ENCODE peak calls at places on chromosomes 11 and 22, in nine cellular contexts. G is activated CD4-positive, alpha-beta T cell treated with anti-CD3 and anti-CD28 coated beads for 24 hours; M is iris pigment epithelial cell; Q is EL; X is ELR; W is MV-4-11; J is hippocampal formation; N is cardiac fibroblast; E is stomach. Z is an unnamed sample.

GRCh38 chr11:44446341-44446712 is 119.1 kb upstream of the CD82 start:
- DNase-seq in E (peak), X (no peak), W (no peak), J (no peak), M (no peak), Q (no peak), G (no peak), N (no peak), Z (no peak)

GRCh38 chr11:12864316-12865156 is 144.6 kb upstream of the RASSF10 start:
- DNase-seq in M (peak), W (peak), X (peak), E (peak), J (no peak), Q (peak), N (peak), G (no peak), Z (peak)

GRCh38 chr22:39472570-39473556 is 16.1 kb downstream of the MGAT3 start:
- DNase-seq in Q (no peak), J (no peak), E (peak), G (no peak), W (no peak), X (no peak), N (peak), M (peak), Z (no peak)

GRCh38 chr11:88604255-88604654 is 266.7 kb upstream of the CTSC start:
- DNase-seq in X (peak), G (no peak), E (no peak), J (no peak), Q (peak), N (peak), W (no peak), M (peak), Z (peak)

GRCh38 chr11:128480665-128481064 is 106.7 kb downstream of the ETS1 start:
- DNase-seq in J (no peak), G (no peak), W (no peak), Q (no peak), X (no peak), E (no peak), M (no peak), N (no peak), Z (no peak)

GRCh38 chr11:5280582-5281102 is 10.9 kb upstream of the HBE1 start:
- DNase-seq in X (peak), Q (peak), E (peak), J (no peak), W (peak), M (peak), G (no peak), N (peak), Z (peak)

GRCh38 chr11:17443423-17443822 is 33.2 kb downstream of the ABCC8 start:
- DNase-seq in G (no peak), N (no peak), X (no peak), W (no peak), Q (no peak), M (no peak), E (no peak), J (no peak), Z (no peak)

GRCh38 chr11:42237701-42238235 is 778.3 kb upstream of the LRRC4C start:
- DNase-seq in N (peak), Q (peak), M (no peak), W (no peak), J (no peak), X (no peak), G (no peak), E (no peak), Z (no peak)

GRCh38 chr11:131099746-131100145 is 183.5 kb upstream of the SNX19 start:
- DNase-seq in X (no peak), Q (no peak), W (no peak), J (no peak), M (no peak), E (no peak), N (no peak), G (no peak), Z (no peak)

GRCh38 chr11:95283653-95284052 is 52.7 kb upstream of the SESN3 start:
- DNase-seq in E (no peak), Q (no peak), M (peak), J (no peak), G (no peak), N (peak), W (peak), X (no peak), Z (peak)

GRCh38 chr11:68724293-68724692 is 27.0 kb downstream of the TESMIN start:
- DNase-seq in G (no peak), W (peak), M (no peak), N (no peak), Q (no peak), J (no peak), E (no peak), X (no peak), Z (no peak)

GRCh38 chr11:27249208-27249509 is 113.9 kb downstream of the CCDC34 start:
- DNase-seq in J (no peak), G (no peak), M (no peak), Q (no peak), E (no peak), N (no peak), W (no peak), X (no peak), Z (no peak)

GRCh38 chr11:134844838-134845237 is 432.8 kb upstream of the B3GAT1 start:
- DNase-seq in M (no peak), W (no peak), Q (no peak), J (no peak), X (no peak), N (no peak), E (no peak), G (no peak), Z (no peak)

GRCh38 chr11:131064373-131064991 is 148.2 kb upstream of the SNX19 start:
- DNase-seq in Q (peak), X (peak), G (no peak), E (peak), J (peak), M (peak), W (peak), N (peak), Z (peak)

GRCh38 chr22:40889116-40889515 is 27.2 kb upstream of the DNAJB7 start:
- DNase-seq in X (no peak), G (no peak), E (no peak), N (no peak), Q (no peak), J (no peak), W (no peak), M (no peak), Z (no peak)

GRCh38 chr11:71245601-71246391 is 6.6 kb downstream of the SHANK2 start:
- DNase-seq in J (no peak), N (no peak), G (no peak), W (no peak), Q (no peak), M (no peak), E (peak), X (no peak), Z (no peak)

GRCh38 chr22:39242809-39243442 is 1.9 kb downstream of the PDGFB start:
- DNase-seq in N (peak), X (no peak), W (no peak), G (no peak), E (peak), J (no peak), Q (no peak), M (no peak), Z (no peak)

GRCh38 chr11:88363004-88363403 is 25.5 kb upstream of the CTSC start:
- DNase-seq in W (no peak), X (no peak), N (no peak), E (no peak), G (no peak), J (no peak), Q (no peak), M (no peak), Z (no peak)

GRCh38 chr11:75582935-75583709 is 21.1 kb downstream of the SERPINH1 start:
- DNase-seq in M (peak), Q (peak), G (peak), J (peak), N (peak), X (peak), W (peak), E (peak), Z (peak)

GRCh38 chr11:119709638-119710346 is 19.2 kb downstream of the NECTIN1 start:
- DNase-seq in Q (peak), J (no peak), W (peak), G (no peak), M (peak), N (peak), X (peak), E (no peak), Z (no peak)

GRCh38 chr11:61728940-61729219 is 23.6 kb upstream of the MYRF start:
- DNase-seq in W (peak), Q (peak), N (peak), J (no peak), X (peak), E (no peak), G (no peak), M (peak), Z (peak)

GRCh38 chr11:27209562-27210005 is 153.4 kb downstream of the CCDC34 start:
- DNase-seq in J (no peak), G (no peak), N (peak), W (peak), M (peak), E (no peak), X (peak), Q (peak), Z (peak)

GRCh38 chr11:61092280-61092766 is 10.0 kb upstream of the CD5 start:
- DNase-seq in N (no peak), Q (no peak), E (no peak), J (no peak), M (no peak), G (no peak), W (no peak), X (no peak), Z (no peak)

GRCh38 chr11:85826096-85826855 is 15.3 kb upstream of the SYTL2 start:
- DNase-seq in E (no peak), N (peak), M (peak), G (no peak), X (peak), Q (peak), W (no peak), J (no peak), Z (peak)

GRCh38 chr11:64935634-64936081 is at the start of gene GPHA2:
- DNase-seq in J (no peak), G (no peak), W (no peak), N (no peak), Q (no peak), E (peak), X (no peak), M (peak), Z (no peak)

GRCh38 chr11:130726234-130726559 is 190.1 kb downstream of the SNX19 start:
- DNase-seq in W (no peak), M (peak), G (no peak), J (no peak), Q (peak), X (no peak), E (no peak), N (peak), Z (no peak)

GRCh38 chr11:476416-476815 is 26.3 kb downstream of the PTDSS2 start:
- DNase-seq in E (no peak), M (no peak), G (no peak), J (no peak), X (no peak), W (no peak), N (no peak), Q (no peak), Z (no peak)

GRCh38 chr11:112715091-112715490 is 246.1 kb upstream of the NCAM1 start:
- DNase-seq in X (no peak), G (no peak), J (no peak), Q (no peak), N (no peak), M (no peak), E (no peak), W (no peak), Z (no peak)

GRCh38 chr11:3194016-3194816 is 24.4 kb downstream of the MRGPRG start:
- DNase-seq in G (no peak), M (no peak), W (no peak), Q (no peak), X (no peak), N (no peak), J (no peak), E (peak), Z (no peak)

GRCh38 chr11:116851631-116852030 is 14.2 kb upstream of the APOA1 start:
- DNase-seq in J (peak), M (no peak), N (no peak), X (no peak), G (no peak), E (no peak), Q (no peak), W (peak), Z (no peak)

GRCh38 chr11:45444796-45445195 is 158.7 kb upstream of the SYT13 start:
- DNase-seq in G (no peak), Q (peak), M (no peak), X (peak), J (no peak), E (no peak), W (no peak), N (no peak), Z (no peak)